ENCODE peak calls at places on chromosomes 11 and 22, in ten cellular contexts. B is frontal cortex; T is stimulated activated naive CD8-positive, alpha-beta T cell treated with anti-CD3 and anti-CD28 coated beads, Interleukin-15, amount 100 ng/mL, for 72 hours; V is EH; H is globus pallidus; P is OCI-LY7; X is K562; N is stimulated activated CD4-positive, alpha-beta T cell treated with anti-CD3 and anti-CD28 coated beads, TNF-alpha, amount 100 ng/mL, for 1 hour; D is germinal center; I is NCI-H2029. C is an unnamed sample.

GRCh38 chr22:19852177-19852781 is 2.4 kb downstream of the GNB1L start:
- DNase-seq in P (no peak), D (no peak), B (no peak), I (no peak), T (no peak), X (no peak), V (no peak), N (no peak), H (no peak), C (no peak)

GRCh38 chr11:783581-784015 is 6.3 kb downstream of the CEND1 start:
- DNase-seq in D (no peak), X (peak; percentile 42), I (peak; percentile 90), H (peak; percentile 73), V (peak; percentile 85), N (no peak), P (no peak), T (no peak), B (peak; percentile 85), C (peak; percentile 65)

GRCh38 chr11:67311051-67311555 is 7.8 kb downstream of the SSH3 start:
- DNase-seq in T (no peak), X (no peak), I (no peak), P (no peak), H (no peak), V (no peak), B (no peak), N (no peak), D (no peak), C (no peak)

GRCh38 chr11:68206211-68206610 is 6.9 kb downstream of the KMT5B start:
- DNase-seq in X (peak; percentile 47), I (peak; percentile 61), H (peak; percentile 64), B (peak; percentile 55), N (no peak), D (peak; percentile 63), T (peak; percentile 23), P (peak; percentile 77), V (peak; percentile 65), C (no peak)

GRCh38 chr22:31160328-31160978 is 471 bp downstream of the RNF185 start:
- DNase-seq in P (no peak), H (no peak), B (no peak), N (no peak), D (peak; percentile 36), X (peak; percentile 29), I (no peak), V (peak; percentile 46), T (no peak), C (no peak)

GRCh38 chr11:47566166-47566546 is 757 bp downstream of the PTPMT1 start:
- DNase-seq in B (no peak), T (no peak), H (no peak), I (no peak), D (no peak), N (no peak), V (peak; percentile 23), P (no peak), X (no peak), C (no peak)

GRCh38 chr22:23909258-23909898 is 15.2 kb downstream of the MIF start:
- DNase-seq in D (no peak), T (no peak), I (no peak), X (no peak), H (no peak), N (no peak), P (no peak), B (no peak), V (no peak), C (no peak)

GRCh38 chr11:35142481-35143207 is 3.7 kb downstream of the CD44 start:
- DNase-seq in H (no peak), X (peak; percentile 24), V (peak; percentile 90), I (no peak), T (no peak), B (no peak), N (no peak), P (peak; percentile 43), D (no peak), C (no peak)